ENCODE peak calls at places on chromosomes 12 and 14, in five cellular contexts. K is activated CD4-positive, alpha-beta T cell treated with anti-CD3 and anti-CD28 coated beads, Interleukin-2, amount 50 U/mL, for 48 hours; J is T-helper 2 cell treated with Interferon-gamma antibody and Interleukin-4, amounts not matched to agents 5 μg/mL and 100 μg/mL, for 36 hours; I is dorsolateral prefrontal cortex; D is stimulated activated effector memory CD8-positive, alpha-beta T cell treated with anti-CD3 and anti-CD28 coated beads, Interleukin-12 subunit alpha, Interleukin-12 subunit beta, amount 100 ng/mL, for 72 hours. U is an unnamed sample.

GRCh38 chr14:51873221-51873893 is 12.9 kb downstream of the GNG2 start:
- DNase-seq in K (no peak), J (peak; percentile 66), I (no peak), D (no peak), U (peak; percentile 87)

GRCh38 chr14:69696633-69697557 is 70.0 kb upstream of the SRSF5 start:
- DNase-seq in K (peak; percentile 26), J (peak; percentile 47), I (no peak), D (no peak), U (no peak)

GRCh38 chr12:22173154-22173553 is 127.1 kb downstream of the CMAS start:
- DNase-seq in K (no peak), J (no peak), I (no peak), D (no peak), U (no peak)

GRCh38 chr12:59780605-59781135 is 184.8 kb downstream of the SLC16A7 start:
- DNase-seq in K (no peak), J (no peak), I (no peak), D (no peak), U (no peak)

GRCh38 chr12:108582981-108583770 is 14.7 kb downstream of the TMEM119 start:
- DNase-seq in K (no peak), J (no peak), I (no peak), D (no peak), U (no peak)

GRCh38 chr14:77547512-77547911 is 48.9 kb upstream of the ISM2 start:
- DNase-seq in K (no peak), J (no peak), I (no peak), D (no peak), U (no peak)

GRCh38 chr14:37594238-37594915 is 672 bp downstream of the FOXA1 start:
- DNase-seq in K (peak; percentile 55), J (no peak), I (no peak), D (no peak), U (peak; percentile 88)

GRCh38 chr12:20376984-20377383 is 8.6 kb downstream of the PDE3A start:
- DNase-seq in K (no peak), J (no peak), I (no peak), D (no peak), U (no peak)

GRCh38 chr12:102513272-102513671 is 32.9 kb upstream of the IGF1 start:
- DNase-seq in K (no peak), J (no peak), I (no peak), D (no peak), U (no peak)

GRCh38 chr14:48349689-48350088 is 674.3 kb upstream of the MDGA2 start:
- DNase-seq in K (no peak), J (no peak), I (no peak), D (no peak), U (no peak)

GRCh38 chr12:52191841-52192791 is at the start of gene KRT80:
- DNase-seq in K (peak; percentile 47), J (no peak), I (peak; percentile 64), D (no peak), U (peak; percentile 91)

GRCh38 chr12:12365931-12366431 is 9.1 kb downstream of the BORCS5 start:
- DNase-seq in K (no peak), J (no peak), I (no peak), D (no peak), U (no peak)

GRCh38 chr14:74190910-74191575 is 48.2 kb upstream of the VSX2 start:
- DNase-seq in K (no peak), J (no peak), I (no peak), D (no peak), U (no peak)

GRCh38 chr12:132137483-132138125 is 6.5 kb downstream of the DDX51 start:
- DNase-seq in K (no peak), J (no peak), I (no peak), D (no peak), U (no peak)

GRCh38 chr12:60070541-60070940 is 474.7 kb downstream of the SLC16A7 start:
- DNase-seq in K (no peak), J (no peak), I (no peak), D (no peak), U (no peak)

U was measured in COR-L47.